ENCODE peak calls at places on chromosomes 11 and 22, in eight cellular contexts. One of them, this sample, is unnamed.

GRCh38 chr11:20050551-20051333 is 109.5 kb downstream of the DBX1 start:
- DNase-seq in AG09319: no peak
- DNase-seq in GM23338: peak; percentile 75
- DNase-seq in left lobe of liver: no peak
- DNase-seq in cardiac muscle cell: peak; percentile 35
- DNase-seq in lower lobe of right lung: no peak
- DNase-seq in HL-60: no peak
- DNase-seq in PC-9: no peak
- DNase-seq in this sample: no peak

GRCh38 chr11:67420646-67421420 is 5.4 kb downstream of the CARNS1 start:
- DNase-seq in AG09319: peak; percentile 57
- DNase-seq in GM23338: peak; percentile 96
- DNase-seq in left lobe of liver: peak; percentile 99
- DNase-seq in cardiac muscle cell: peak; percentile 96
- DNase-seq in lower lobe of right lung: peak; percentile 98
- DNase-seq in HL-60: peak; percentile 86
- DNase-seq in PC-9: peak; percentile 83
- DNase-seq in this sample: peak; percentile 90

GRCh38 chr11:70474710-70475109 is 76.4 kb downstream of the CTTN start:
- DNase-seq in AG09319: no peak
- DNase-seq in GM23338: no peak
- DNase-seq in left lobe of liver: no peak
- DNase-seq in cardiac muscle cell: no peak
- DNase-seq in lower lobe of right lung: no peak
- DNase-seq in HL-60: no peak
- DNase-seq in PC-9: no peak
- DNase-seq in this sample: no peak

GRCh38 chr22:23156286-23156685 is 11.0 kb downstream of the RAB36 start:
- DNase-seq in AG09319: no peak
- DNase-seq in GM23338: peak; percentile 56
- DNase-seq in left lobe of liver: no peak
- DNase-seq in cardiac muscle cell: no peak
- DNase-seq in lower lobe of right lung: no peak
- DNase-seq in HL-60: no peak
- DNase-seq in PC-9: no peak
- DNase-seq in this sample: no peak

GRCh38 chr11:57321996-57322880 is 2.5 kb downstream of the TNKS1BP1 start:
- DNase-seq in AG09319: peak; percentile 97
- DNase-seq in GM23338: peak; percentile 86
- DNase-seq in left lobe of liver: peak; percentile 90
- DNase-seq in cardiac muscle cell: peak; percentile 62
- DNase-seq in lower lobe of right lung: peak; percentile 92
- DNase-seq in HL-60: no peak
- DNase-seq in PC-9: peak; percentile 94
- DNase-seq in this sample: no peak

GRCh38 chr11:112588252-112588668 is 327.6 kb upstream of the PLET1 start:
- DNase-seq in AG09319: peak; percentile 67
- DNase-seq in GM23338: peak; percentile 94
- DNase-seq in left lobe of liver: no peak
- DNase-seq in cardiac muscle cell: peak; percentile 92
- DNase-seq in lower lobe of right lung: peak; percentile 52
- DNase-seq in HL-60: no peak
- DNase-seq in PC-9: peak; percentile 76
- DNase-seq in this sample: peak; percentile 36

GRCh38 chr11:108035690-108036089 is 27.0 kb downstream of the CUL5 start:
- DNase-seq in AG09319: no peak
- DNase-seq in GM23338: peak; percentile 26
- DNase-seq in left lobe of liver: no peak
- DNase-seq in cardiac muscle cell: no peak
- DNase-seq in lower lobe of right lung: no peak
- DNase-seq in HL-60: no peak
- DNase-seq in PC-9: no peak
- DNase-seq in this sample: no peak

GRCh38 chr11:116473236-116473769 is 299.5 kb downstream of the BUD13 start:
- DNase-seq in AG09319: no peak
- DNase-seq in GM23338: no peak
- DNase-seq in left lobe of liver: no peak
- DNase-seq in cardiac muscle cell: no peak
- DNase-seq in lower lobe of right lung: no peak
- DNase-seq in HL-60: no peak
- DNase-seq in PC-9: no peak
- DNase-seq in this sample: no peak

GRCh38 chr22:49322861-49323622 is 504.6 kb downstream of the BRD1 start:
- DNase-seq in AG09319: no peak
- DNase-seq in GM23338: no peak
- DNase-seq in left lobe of liver: peak; percentile 34
- DNase-seq in cardiac muscle cell: no peak
- DNase-seq in lower lobe of right lung: peak; percentile 15
- DNase-seq in HL-60: no peak
- DNase-seq in PC-9: no peak
- DNase-seq in this sample: no peak

GRCh38 chr11:61281581-61282250 is 13.4 kb downstream of the VWCE start:
- DNase-seq in AG09319: no peak
- DNase-seq in GM23338: peak; percentile 93
- DNase-seq in left lobe of liver: no peak
- DNase-seq in cardiac muscle cell: peak; percentile 79
- DNase-seq in lower lobe of right lung: no peak
- DNase-seq in HL-60: no peak
- DNase-seq in PC-9: no peak
- DNase-seq in this sample: peak; percentile 15

GRCh38 chr11:76248210-76248609 is 41.9 kb upstream of the WNT11 start:
- DNase-seq in AG09319: no peak
- DNase-seq in GM23338: peak; percentile 56
- DNase-seq in left lobe of liver: no peak
- DNase-seq in cardiac muscle cell: no peak
- DNase-seq in lower lobe of right lung: no peak
- DNase-seq in HL-60: no peak
- DNase-seq in PC-9: no peak
- DNase-seq in this sample: no peak

GRCh38 chr22:39518996-39519680 is 1.2 kb upstream of the ATF4 start:
- DNase-seq in AG09319: no peak
- DNase-seq in GM23338: no peak
- DNase-seq in left lobe of liver: no peak
- DNase-seq in cardiac muscle cell: peak; percentile 55
- DNase-seq in lower lobe of right lung: peak; percentile 55
- DNase-seq in HL-60: no peak
- DNase-seq in PC-9: no peak
- DNase-seq in this sample: no peak

GRCh38 chr11:11179239-11179638 is 173.8 kb downstream of the CSNK2A3 start:
- DNase-seq in AG09319: no peak
- DNase-seq in GM23338: no peak
- DNase-seq in left lobe of liver: no peak
- DNase-seq in cardiac muscle cell: no peak
- DNase-seq in lower lobe of right lung: no peak
- DNase-seq in HL-60: no peak
- DNase-seq in PC-9: no peak
- DNase-seq in this sample: no peak

GRCh38 chr22:27634043-27634442 is 167.5 kb downstream of the MN1 start:
- DNase-seq in AG09319: no peak
- DNase-seq in GM23338: no peak
- DNase-seq in left lobe of liver: no peak
- DNase-seq in cardiac muscle cell: no peak
- DNase-seq in lower lobe of right lung: no peak
- DNase-seq in HL-60: no peak
- DNase-seq in PC-9: no peak
- DNase-seq in this sample: no peak

GRCh38 chr11:134757633-134758032 is 345.6 kb upstream of the B3GAT1 start:
- DNase-seq in AG09319: no peak
- DNase-seq in GM23338: no peak
- DNase-seq in left lobe of liver: no peak
- DNase-seq in cardiac muscle cell: no peak
- DNase-seq in lower lobe of right lung: no peak
- DNase-seq in HL-60: no peak
- DNase-seq in PC-9: no peak
- DNase-seq in this sample: no peak

GRCh38 chr11:69716099-69716498 is 12.3 kb upstream of the FGF19 start:
- DNase-seq in AG09319: no peak
- DNase-seq in GM23338: no peak
- DNase-seq in left lobe of liver: no peak
- DNase-seq in cardiac muscle cell: no peak
- DNase-seq in lower lobe of right lung: no peak
- DNase-seq in HL-60: no peak
- DNase-seq in PC-9: no peak
- DNase-seq in this sample: no peak

GRCh38 chr11:57942808-57943207 is 80.9 kb upstream of the OR9Q1 start:
- DNase-seq in AG09319: no peak
- DNase-seq in GM23338: no peak
- DNase-seq in left lobe of liver: no peak
- DNase-seq in cardiac muscle cell: no peak
- DNase-seq in lower lobe of right lung: no peak
- DNase-seq in HL-60: no peak
- DNase-seq in PC-9: no peak
- DNase-seq in this sample: no peak

GRCh38 chr11:44177905-44178304 is 82.4 kb downstream of the EXT2 start:
- DNase-seq in AG09319: no peak
- DNase-seq in GM23338: no peak
- DNase-seq in left lobe of liver: no peak
- DNase-seq in cardiac muscle cell: no peak
- DNase-seq in lower lobe of right lung: no peak
- DNase-seq in HL-60: no peak
- DNase-seq in PC-9: no peak
- DNase-seq in this sample: no peak

GRCh38 chr11:86244063-86244521 is 461 bp upstream of the EED start:
- DNase-seq in AG09319: peak; percentile 66
- DNase-seq in GM23338: peak; percentile 95
- DNase-seq in left lobe of liver: peak; percentile 87
- DNase-seq in cardiac muscle cell: peak; percentile 92
- DNase-seq in lower lobe of right lung: peak; percentile 91
- DNase-seq in HL-60: peak; percentile 82
- DNase-seq in PC-9: no peak
- DNase-seq in this sample: peak; percentile 85

GRCh38 chr11:14423633-14424032 is 64.7 kb upstream of the RRAS2 start:
- DNase-seq in AG09319: no peak
- DNase-seq in GM23338: no peak
- DNase-seq in left lobe of liver: no peak
- DNase-seq in cardiac muscle cell: no peak
- DNase-seq in lower lobe of right lung: no peak
- DNase-seq in HL-60: no peak
- DNase-seq in PC-9: peak; percentile 81
- DNase-seq in this sample: no peak

GRCh38 chr22:45877036-45877380 is 100.0 kb downstream of the WNT7B start:
- DNase-seq in AG09319: no peak
- DNase-seq in GM23338: no peak
- DNase-seq in left lobe of liver: peak; percentile 27
- DNase-seq in cardiac muscle cell: no peak
- DNase-seq in lower lobe of right lung: peak; percentile 30
- DNase-seq in HL-60: no peak
- DNase-seq in PC-9: no peak
- DNase-seq in this sample: no peak

GRCh38 chr11:109971184-109971523 is 122.0 kb upstream of the ZC3H12C start:
- DNase-seq in AG09319: no peak
- DNase-seq in GM23338: peak; percentile 20
- DNase-seq in left lobe of liver: no peak
- DNase-seq in cardiac muscle cell: peak; percentile 13
- DNase-seq in lower lobe of right lung: no peak
- DNase-seq in HL-60: no peak
- DNase-seq in PC-9: no peak
- DNase-seq in this sample: no peak

GRCh38 chr22:39661842-39662676 is 91.5 kb downstream of the CACNA1I start:
- DNase-seq in AG09319: no peak
- DNase-seq in GM23338: peak; percentile 97
- DNase-seq in left lobe of liver: no peak
- DNase-seq in cardiac muscle cell: peak; percentile 48
- DNase-seq in lower lobe of right lung: no peak
- DNase-seq in HL-60: no peak
- DNase-seq in PC-9: no peak
- DNase-seq in this sample: no peak

GRCh38 chr11:63015521-63016215 is at the start of gene SLC22A8:
- DNase-seq in AG09319: no peak
- DNase-seq in GM23338: peak; percentile 67
- DNase-seq in left lobe of liver: no peak
- DNase-seq in cardiac muscle cell: no peak
- DNase-seq in lower lobe of right lung: no peak
- DNase-seq in HL-60: no peak
- DNase-seq in PC-9: no peak
- DNase-seq in this sample: no peak

GRCh38 chr11:72787262-72788104 is 6.4 kb downstream of the STARD10 start:
- DNase-seq in AG09319: no peak
- DNase-seq in GM23338: peak; percentile 95
- DNase-seq in left lobe of liver: peak; percentile 95
- DNase-seq in cardiac muscle cell: peak; percentile 40
- DNase-seq in lower lobe of right lung: no peak
- DNase-seq in HL-60: peak; percentile 60
- DNase-seq in PC-9: no peak
- DNase-seq in this sample: peak; percentile 55

GRCh38 chr11:94958118-94958517 is 15.2 kb downstream of the CWC15 start:
- DNase-seq in AG09319: no peak
- DNase-seq in GM23338: no peak
- DNase-seq in left lobe of liver: no peak
- DNase-seq in cardiac muscle cell: no peak
- DNase-seq in lower lobe of right lung: no peak
- DNase-seq in HL-60: no peak
- DNase-seq in PC-9: no peak
- DNase-seq in this sample: no peak

GRCh38 chr11:5277807-5278206 is 8.1 kb upstream of the HBE1 start:
- DNase-seq in AG09319: no peak
- DNase-seq in GM23338: no peak
- DNase-seq in left lobe of liver: no peak
- DNase-seq in cardiac muscle cell: no peak
- DNase-seq in lower lobe of right lung: no peak
- DNase-seq in HL-60: no peak
- DNase-seq in PC-9: no peak
- DNase-seq in this sample: no peak

GRCh38 chr11:123365955-123366354 is 64.1 kb upstream of the GRAMD1B start:
- DNase-seq in AG09319: no peak
- DNase-seq in GM23338: peak; percentile 39
- DNase-seq in left lobe of liver: no peak
- DNase-seq in cardiac muscle cell: no peak
- DNase-seq in lower lobe of right lung: no peak
- DNase-seq in HL-60: no peak
- DNase-seq in PC-9: no peak
- DNase-seq in this sample: no peak

GRCh38 chr11:93727985-93728791 is 13.1 kb downstream of the TAF1D start:
- DNase-seq in AG09319: no peak
- DNase-seq in GM23338: no peak
- DNase-seq in left lobe of liver: no peak
- DNase-seq in cardiac muscle cell: no peak
- DNase-seq in lower lobe of right lung: no peak
- DNase-seq in HL-60: no peak
- DNase-seq in PC-9: no peak
- DNase-seq in this sample: no peak

GRCh38 chr11:118609380-118610219 is 2.2 kb downstream of the PHLDB1 start:
- DNase-seq in AG09319: no peak
- DNase-seq in GM23338: peak; percentile 57
- DNase-seq in left lobe of liver: no peak
- DNase-seq in cardiac muscle cell: no peak
- DNase-seq in lower lobe of right lung: no peak
- DNase-seq in HL-60: no peak
- DNase-seq in PC-9: no peak
- DNase-seq in this sample: no peak